ENCODE peak calls at places on chromosome 3, in four cellular contexts. M is RWPE1; D is NCI-H774; J is activated CD4-positive, alpha-beta T cell treated with anti-CD3 and anti-CD28 coated beads, Interleukin-2, amount 50 U/mL, for 1 hour. I is an unnamed sample.
A peak's percentile ranks its signal among the peaks of the same experiment; 100 is the strongest.

GRCh38 chr3:148710665-148711064 is 13.0 kb downstream of the AGTR1 start:
- DNase-seq in M (no peak), D (no peak), J (no peak), I (no peak)

GRCh38 chr3:15217841-15218267 is 11.8 kb downstream of the CAPN7 start:
- DNase-seq in M (no peak), D (no peak), J (no peak), I (no peak)

GRCh38 chr3:195524171-195524896 is 18.8 kb downstream of the PPP1R2 start:
- DNase-seq in M (no peak), D (no peak), J (no peak), I (no peak)

GRCh38 chr3:142997330-142997729 is 4.0 kb upstream of the U2SURP start:
- DNase-seq in M (no peak), D (no peak), J (no peak), I (no peak)

GRCh38 chr3:85572426-85572825 is 613.6 kb downstream of the CADM2 start:
- DNase-seq in M (no peak), D (no peak), J (no peak), I (peak; percentile 30)

GRCh38 chr3:108486910-108487309 is 23.5 kb downstream of the MYH15 start:
- DNase-seq in M (peak; percentile 34), D (no peak), J (no peak), I (peak; percentile 43)

GRCh38 chr3:128698211-128699011 is 27.6 kb upstream of the RAB7A start:
- DNase-seq in M (peak; percentile 33), D (peak; percentile 35), J (peak; percentile 13), I (no peak)

GRCh38 chr3:149534671-149535394 is 60.3 kb downstream of the TM4SF4 start:
- DNase-seq in M (no peak), D (peak; percentile 93), J (no peak), I (no peak)

GRCh38 chr3:99817047-99817436 is 620 bp upstream of the CMSS1 start:
- DNase-seq in M (peak; percentile 44), D (no peak), J (peak; percentile 18), I (no peak)

GRCh38 chr3:13492048-13492447 is 11.9 kb downstream of the HDAC11 start:
- DNase-seq in M (no peak), D (no peak), J (no peak), I (no peak)

GRCh38 chr3:138912237-138912636 is 34.7 kb downstream of the FOXL2 start:
- DNase-seq in M (no peak), D (no peak), J (no peak), I (no peak)

GRCh38 chr3:81742581-81742980 is 18.9 kb downstream of the GBE1 start:
- DNase-seq in M (no peak), D (no peak), J (no peak), I (no peak)

GRCh38 chr3:187955076-187955952 is 198.6 kb upstream of the LPP start:
- DNase-seq in M (no peak), D (no peak), J (no peak), I (peak; percentile 92)

GRCh38 chr3:164416491-164417222 is 661.6 kb downstream of the SI start:
- DNase-seq in M (no peak), D (no peak), J (no peak), I (no peak)